ENCODE peak calls at places on chromosomes 4 and X, in five cellular contexts. P, I, T, W and K are unnamed samples.
A peak's percentile ranks its signal among the peaks of the same experiment; 100 is the strongest.

GRCh38 chr4:1400191-1400805 is 5.9 kb downstream of the NKX1-1 start:
- DNase-seq in P (no peak), I (no peak), T (peak; percentile 9), W (no peak), K (no peak)

GRCh38 chr4:111040904-111041303 is 418.0 kb upstream of the PITX2 start:
- DNase-seq in P (no peak), I (no peak), T (no peak), W (no peak), K (no peak)

GRCh38 chr4:37480509-37480908 is 205.7 kb downstream of the RELL1 start:
- DNase-seq in P (no peak), I (no peak), T (no peak), W (no peak), K (no peak)

GRCh38 chr4:78642934-78643333 is 91.4 kb downstream of the ANXA3 start:
- DNase-seq in P (no peak), I (no peak), T (no peak), W (no peak), K (no peak)

GRCh38 chrX:153494541-153495361 is at the start of gene BGN:
- DNase-seq in P (no peak), I (no peak), T (no peak), W (no peak), K (no peak)

GRCh38 chrX:119981286-119982070 is 37.9 kb upstream of the NKAP start:
- DNase-seq in P (no peak), I (no peak), T (no peak), W (no peak), K (no peak)

GRCh38 chrX:49172280-49172780 is 632 bp downstream of the PLP2 start:
- DNase-seq in P (peak; percentile 74), I (peak; percentile 46), T (peak; percentile 57), W (peak; percentile 50), K (no peak)

GRCh38 chrX:42567268-42567667 is 210.7 kb downstream of the PPP1R2C start:
- DNase-seq in P (no peak), I (no peak), T (no peak), W (no peak), K (no peak)

GRCh38 chr4:40587826-40588225 is 41.8 kb downstream of the RBM47 start:
- DNase-seq in P (no peak), I (no peak), T (no peak), W (no peak), K (no peak)

GRCh38 chr4:183411291-183411861 is 33.1 kb upstream of the CDKN2AIP start:
- DNase-seq in P (no peak), I (no peak), T (no peak), W (no peak), K (no peak)

GRCh38 chrX:41384041-41384705 is 50.2 kb downstream of the DDX3X start:
- DNase-seq in P (peak; percentile 74), I (no peak), T (no peak), W (peak; percentile 27), K (no peak)

GRCh38 chr4:53015681-53016080 is 153.6 kb downstream of the RASL11B start:
- DNase-seq in P (no peak), I (no peak), T (no peak), W (no peak), K (no peak)

GRCh38 chr4:99821918-99822503 is 5.4 kb downstream of the DAPP1 start:
- DNase-seq in P (no peak), I (no peak), T (no peak), W (no peak), K (no peak)

GRCh38 chr4:145130788-145131398 is 32.8 kb downstream of the ABCE1 start:
- DNase-seq in P (no peak), I (no peak), T (no peak), W (no peak), K (no peak)

GRCh38 chr4:6023766-6024165 is 5.5 kb upstream of the C4orf50 start:
- DNase-seq in P (no peak), I (no peak), T (no peak), W (no peak), K (no peak)

GRCh38 chrX:63657821-63658220 is 127.2 kb downstream of the ARHGEF9 start:
- DNase-seq in P (peak; percentile 45), I (no peak), T (no peak), W (no peak), K (no peak)

GRCh38 chrX:14758029-14758491 is 114.8 kb downstream of the FANCB start:
- DNase-seq in P (no peak), I (no peak), T (no peak), W (no peak), K (no peak)

GRCh38 chr4:185712350-185713024 is 99.5 kb downstream of the SORBS2 start:
- DNase-seq in P (no peak), I (no peak), T (no peak), W (no peak), K (no peak)

GRCh38 chrX:103779156-103779555 is 2.5 kb downstream of the PLP1 start:
- DNase-seq in P (no peak), I (no peak), T (no peak), W (no peak), K (no peak)

GRCh38 chrX:68429216-68429615 is 4.1 kb downstream of the OPHN1 start:
- DNase-seq in P (no peak), I (no peak), T (no peak), W (no peak), K (no peak)

GRCh38 chr4:75745721-75746199 is 21.4 kb downstream of the USO1 start:
- DNase-seq in P (no peak), I (no peak), T (no peak), W (no peak), K (no peak)

GRCh38 chr4:46491455-46491854 is 101.5 kb upstream of the GABRA2 start:
- DNase-seq in P (no peak), I (no peak), T (no peak), W (no peak), K (no peak)

GRCh38 chr4:7002336-7002735 is 40.8 kb upstream of the TADA2B start:
- DNase-seq in P (no peak), I (no peak), T (no peak), W (no peak), K (no peak)

GRCh38 chrX:110061138-110061537 is 58.2 kb downstream of the TMEM164 start:
- DNase-seq in P (no peak), I (no peak), T (no peak), W (no peak), K (no peak)

GRCh38 chr4:37476256-37476655 is 209.9 kb downstream of the RELL1 start:
- DNase-seq in P (no peak), I (no peak), T (no peak), W (no peak), K (no peak)

GRCh38 chrX:45903781-45904201 is 641.4 kb downstream of the ZNF674 start:
- DNase-seq in P (no peak), I (no peak), T (no peak), W (no peak), K (no peak)

GRCh38 chrX:68462653-68463052 is 29.4 kb upstream of the OPHN1 start:
- DNase-seq in P (no peak), I (no peak), T (no peak), W (no peak), K (no peak)

GRCh38 chrX:30673405-30673804 is 20.2 kb downstream of the GK start:
- DNase-seq in P (no peak), I (no peak), T (no peak), W (no peak), K (no peak)

GRCh38 chr4:26197018-26197779 is 123.6 kb upstream of the RBPJ start:
- DNase-seq in P (peak; percentile 66), I (peak; percentile 5), T (no peak), W (peak; percentile 38), K (no peak)

GRCh38 chr4:3193531-3194203 is 55.3 kb upstream of the MSANTD1 start:
- DNase-seq in P (no peak), I (no peak), T (no peak), W (no peak), K (no peak)

GRCh38 chr4:8261851-8262535 is 7.6 kb upstream of the HTRA3 start:
- DNase-seq in P (no peak), I (no peak), T (no peak), W (no peak), K (no peak)

GRCh38 chr4:1195109-1195671 is 22.8 kb upstream of the SPON2 start:
- DNase-seq in P (peak; percentile 42), I (no peak), T (peak; percentile 11), W (no peak), K (no peak)

GRCh38 chr4:67460574-67460973 is 84.7 kb downstream of the CENPC start:
- DNase-seq in P (no peak), I (no peak), T (no peak), W (no peak), K (no peak)

GRCh38 chr4:138488527-138488926 is 246.4 kb upstream of the SLC7A11 start:
- DNase-seq in P (no peak), I (no peak), T (no peak), W (no peak), K (no peak)

GRCh38 chrX:109475174-109475891 is 6.6 kb downstream of the GUCY2F start:
- DNase-seq in P (peak; percentile 41), I (no peak), T (no peak), W (no peak), K (no peak)

GRCh38 chr4:134708026-134708425 is 506.4 kb upstream of the PABPC4L start:
- DNase-seq in P (no peak), I (no peak), T (no peak), W (no peak), K (no peak)

GRCh38 chr4:6121941-6122340 is 78.4 kb downstream of the JAKMIP1 start:
- DNase-seq in P (no peak), I (no peak), T (no peak), W (no peak), K (no peak)